ENCODE peak calls at places on chromosomes 5 and 9, in nine cellular contexts. J is B cell; R is left lung; E is CD4-positive, alpha-beta T cell; I is GM20000; L is BJ; K is Calu3; S is PC-3; C is endothelial cell. W is an unnamed sample.

GRCh38 chr5:178207183-178207916 is 3.0 kb downstream of the HNRNPAB start:
- DNase-seq in S (peak; percentile 85), J (no peak), C (no peak), R (peak; percentile 10), L (no peak), E (no peak), K (peak; percentile 38), I (no peak), W (no peak)

GRCh38 chr5:179313849-179314521 is 31.3 kb downstream of the ADAMTS2 start:
- DNase-seq in I (no peak), L (peak; percentile 90), E (no peak), C (no peak), R (peak; percentile 81), S (no peak), J (no peak), K (no peak), W (no peak)

GRCh38 chr5:167478156-167478555 is 813.3 kb upstream of the WWC1 start:
- DNase-seq in E (no peak), I (no peak), L (no peak), S (no peak), R (no peak), J (no peak), C (no peak), K (no peak), W (no peak)

GRCh38 chr5:158843305-158843704 is 256.4 kb downstream of the EBF1 start:
- DNase-seq in J (no peak), C (no peak), S (no peak), K (no peak), R (peak; percentile 37), I (no peak), E (no peak), L (no peak), W (no peak)

GRCh38 chr9:113886471-113886870 is 10.4 kb downstream of the ZNF618 start:
- DNase-seq in S (no peak), E (no peak), K (no peak), R (no peak), L (no peak), C (no peak), J (no peak), I (peak; percentile 23), W (no peak)

GRCh38 chr9:114311571-114312512 is 11.1 kb upstream of the ORM1 start:
- DNase-seq in K (no peak), I (no peak), R (no peak), C (no peak), J (no peak), E (no peak), L (no peak), S (no peak), W (peak; percentile 26)

GRCh38 chr5:147981074-147981473 is 74.7 kb upstream of the C5orf46 start:
- DNase-seq in S (no peak), K (no peak), L (no peak), I (no peak), R (no peak), C (no peak), E (no peak), J (no peak), W (no peak)

GRCh38 chr5:31774779-31775178 is 135.8 kb downstream of the PDZD2 start:
- DNase-seq in I (no peak), J (no peak), K (no peak), E (no peak), L (no peak), R (no peak), S (no peak), C (no peak), W (no peak)

GRCh38 chr9:16484744-16485143 is 385.7 kb downstream of the BNC2 start:
- DNase-seq in I (no peak), R (no peak), S (no peak), J (no peak), E (no peak), K (no peak), L (no peak), C (no peak), W (no peak)

GRCh38 chr5:74530316-74530917 is 110.1 kb downstream of the ENC1 start:
- DNase-seq in I (no peak), R (no peak), J (no peak), S (peak; percentile 49), L (no peak), E (no peak), C (no peak), K (no peak), W (no peak)

GRCh38 chr5:37840036-37840909 is at the start of gene GDNF:
- DNase-seq in S (peak; percentile 41), E (no peak), L (peak; percentile 49), K (peak; percentile 26), C (peak; percentile 49), R (peak; percentile 79), I (peak; percentile 39), J (no peak), W (no peak)

GRCh38 chr9:91750343-91750742 is 199.7 kb downstream of the ROR2 start:
- DNase-seq in S (peak; percentile 22), J (no peak), K (no peak), L (no peak), E (no peak), I (no peak), C (no peak), R (no peak), W (no peak)

GRCh38 chr5:95835682-95836405 is 13.3 kb upstream of the GLRX start:
- DNase-seq in K (no peak), L (no peak), I (no peak), C (no peak), J (no peak), E (no peak), S (no peak), R (no peak), W (no peak)

GRCh38 chr5:150066901-150067396 is 19.4 kb downstream of the CSF1R start:
- DNase-seq in J (no peak), I (no peak), R (no peak), L (no peak), E (no peak), K (no peak), S (peak; percentile 52), C (no peak), W (no peak)

GRCh38 chr5:34621280-34622045 is 34.7 kb upstream of the RAI14 start:
- DNase-seq in C (no peak), K (no peak), R (no peak), L (no peak), E (no peak), J (no peak), I (no peak), S (no peak), W (no peak)

GRCh38 chr5:81749562-81750307 is 1.2 kb downstream of the SSBP2 start:
- DNase-seq in J (peak; percentile 81), E (peak; percentile 42), R (peak; percentile 84), L (no peak), K (peak; percentile 44), C (peak; percentile 51), I (peak; percentile 83), S (no peak), W (peak; percentile 69)

GRCh38 chr5:88683506-88684135 is 199.4 kb downstream of the MEF2C start:
- DNase-seq in C (peak; percentile 48), E (peak; percentile 18), S (peak; percentile 39), R (no peak), L (no peak), I (no peak), J (no peak), K (no peak), W (no peak)

GRCh38 chr5:15794117-15794985 is 294.4 kb downstream of the FBXL7 start:
- DNase-seq in K (no peak), R (no peak), C (no peak), I (no peak), S (no peak), L (no peak), E (no peak), J (no peak), W (no peak)
- TF ChIP-seq CTCF in K (no peak), R (peak; percentile 19), C (no peak), I (no peak), S (peak; percentile 51), L (peak; percentile 18), E (no peak), J (no peak), W (no peak)

GRCh38 chr5:116291271-116291670 is 206.4 kb downstream of the COMMD10 start:
- DNase-seq in R (no peak), L (no peak), K (no peak), I (no peak), C (no peak), S (no peak), J (no peak), E (no peak), W (no peak)

GRCh38 chr5:116288524-116288923 is 203.7 kb downstream of the COMMD10 start:
- DNase-seq in L (no peak), K (no peak), R (no peak), E (no peak), S (no peak), C (no peak), I (no peak), J (no peak), W (no peak)

DNA sequence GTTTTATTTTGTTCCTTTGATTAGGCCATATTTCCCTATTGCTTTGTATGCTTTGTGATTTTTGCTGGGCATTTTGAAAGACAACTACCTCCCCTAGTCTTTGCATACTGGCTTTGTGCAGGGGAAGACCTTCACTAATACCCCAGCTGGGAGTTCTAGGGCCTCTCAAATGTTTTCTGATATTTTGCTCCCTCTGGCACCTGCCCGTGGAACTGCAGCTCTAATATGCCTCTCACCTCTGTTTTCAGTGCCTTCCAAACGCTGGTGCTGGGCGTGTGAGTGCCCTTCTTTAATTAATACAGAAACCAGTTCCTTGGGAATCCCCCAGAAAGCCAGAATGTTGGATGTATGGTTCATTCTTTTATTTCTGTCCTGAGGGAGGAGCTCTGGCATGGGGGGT is 204.5 kb downstream of the COMMD10 start:
- DNase-seq in R (no peak), S (peak; percentile 10), I (no peak), J (no peak), K (peak; percentile 15), E (no peak), C (peak; percentile 10), L (no peak), W (no peak)
- TF ChIP-seq CTCF in R (no peak), S (peak; percentile 34), I (no peak), J (no peak), K (peak; percentile 39), E (no peak), C (peak; percentile 47), L (no peak), W (no peak)

GRCh38 chr9:86036555-86036954 is 62.8 kb downstream of the GOLM1 start:
- DNase-seq in R (no peak), L (no peak), I (no peak), K (no peak), S (no peak), E (no peak), C (no peak), J (no peak), W (no peak)

GRCh38 chr9:86035827-86036440 is 63.4 kb downstream of the GOLM1 start:
- DNase-seq in S (no peak), I (no peak), L (no peak), E (no peak), R (no peak), C (no peak), K (no peak), J (no peak), W (no peak)

GRCh38 chr9:86040281-86041155 is 58.8 kb downstream of the GOLM1 start:
- DNase-seq in R (no peak), C (no peak), I (no peak), L (no peak), K (no peak), J (no peak), E (no peak), S (no peak), W (no peak)

GRCh38 chr9:86034863-86035734 is 64.3 kb downstream of the GOLM1 start:
- DNase-seq in S (peak; percentile 42), I (peak; percentile 48), K (peak; percentile 69), E (no peak), L (no peak), C (peak; percentile 69), J (no peak), R (no peak), W (no peak)
- TF ChIP-seq CTCF in S (peak; percentile 68), I (peak; percentile 64), K (peak; percentile 53), E (no peak), L (peak; percentile 63), C (peak; percentile 67), J (no peak), R (no peak), W (peak; percentile 17)

GRCh38 chr5:66680804-66681203 is 84.6 kb downstream of the MAST4 start:
- DNase-seq in E (no peak), J (no peak), S (no peak), C (no peak), R (no peak), I (no peak), K (peak; percentile 3), L (no peak), W (no peak)
- TF ChIP-seq CTCF in E (no peak), J (no peak), S (no peak), C (peak; percentile 29), R (no peak), I (peak; percentile 42), K (no peak), L (no peak), W (no peak)